ENCODE peak calls at places on chromosomes 16 and 17, in six cellular contexts. R is transverse colon, A is stomach, K is GM12878, O is A549, H is body of pancreas. V is an unnamed sample.

GRCh38 chr16:65500919-65501318 is 379.1 kb upstream of the CDH11 start:
- DNase-seq in K (no peak), A (no peak), H (no peak), R (no peak), O (no peak), V (no peak)

GRCh38 chr17:39261286-39261685 is 35.5 kb upstream of the STAC2 start:
- DNase-seq in R (no peak), A (no peak), O (peak; percentile 44), H (no peak), K (no peak), V (no peak)

GRCh38 chr17:75124041-75124818 is 7.3 kb downstream of the NT5C start:
- DNase-seq in O (peak; percentile 100), R (peak; percentile 95), K (no peak), A (peak; percentile 88), H (peak; percentile 54), V (peak; percentile 34)

GRCh38 chr16:15652293-15653001 is 2.4 kb downstream of the NDE1 start:
- DNase-seq in A (no peak), O (no peak), R (no peak), K (no peak), H (no peak), V (no peak)

GRCh38 chr17:73231363-73231762 is 30.3 kb downstream of the CPSF4L start:
- DNase-seq in K (no peak), R (peak; percentile 13), H (no peak), O (peak; percentile 23), A (no peak), V (no peak)

GRCh38 chr17:62967111-62967449 is 1.0 kb downstream of the TANC2 start:
- DNase-seq in R (no peak), K (no peak), O (no peak), H (no peak), A (no peak), V (no peak)

GRCh38 chr16:31149894-31150890 is at the start of gene PRSS36:
- DNase-seq in A (no peak), O (no peak), K (no peak), H (no peak), R (peak; percentile 35), V (no peak)

GRCh38 chr17:77254961-77255741 is 114.4 kb downstream of the SEC14L1 start:
- DNase-seq in R (no peak), K (no peak), A (peak; percentile 53), O (peak; percentile 87), H (peak; percentile 29), V (no peak)

GRCh38 chr17:6072611-6073010 is 2.4 kb downstream of the WSCD1 start:
- DNase-seq in O (no peak), R (no peak), A (no peak), K (no peak), H (no peak), V (no peak)

GRCh38 chr17:81712468-81713003 is 452 bp downstream of the SLC25A10 start:
- DNase-seq in A (peak; percentile 37), R (peak; percentile 46), K (no peak), O (peak; percentile 63), H (peak; percentile 58), V (peak; percentile 27)

GRCh38 chr16:11949527-11949926 is 7.7 kb upstream of the NPIPB2 start:
- DNase-seq in O (peak; percentile 62), R (peak; percentile 23), A (no peak), H (peak; percentile 47), K (no peak), V (peak; percentile 16)

GRCh38 chr16:54588026-54588425 is 301.4 kb upstream of the IRX3 start:
- DNase-seq in O (no peak), R (no peak), K (no peak), H (no peak), A (no peak), V (no peak)

GRCh38 chr16:54587176-54587515 is 300.6 kb upstream of the IRX3 start:
- DNase-seq in R (no peak), K (no peak), A (no peak), O (no peak), H (no peak), V (no peak)

GRCh38 chr16:54591816-54592246 is 305.2 kb upstream of the IRX3 start:
- DNase-seq in A (no peak), R (no peak), H (no peak), K (no peak), O (no peak), V (no peak)

GRCh38 chr16:54589326-54589725 is 302.7 kb upstream of the IRX3 start:
- DNase-seq in A (no peak), K (no peak), H (no peak), R (no peak), O (no peak), V (no peak)

DNA sequence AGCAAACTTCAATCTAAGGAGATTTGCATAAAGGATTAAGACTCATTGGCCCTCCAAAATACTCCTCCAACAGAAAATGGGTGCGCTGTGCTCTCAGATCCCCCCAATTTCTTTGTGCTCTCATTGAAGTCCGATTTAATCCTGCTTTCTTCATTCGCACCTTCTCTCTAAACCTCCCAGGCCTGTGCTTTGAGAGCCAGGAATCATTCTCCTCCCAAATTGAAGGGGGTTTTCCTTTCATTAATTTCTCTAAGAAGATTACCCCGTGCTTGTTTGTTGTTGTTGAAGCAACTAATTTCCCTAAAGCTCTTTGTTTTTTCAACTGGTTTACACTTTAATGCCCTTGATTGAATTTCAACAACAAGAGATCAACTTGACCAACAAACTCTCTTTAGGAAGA is 304.2 kb upstream of the IRX3 start:
- DNase-seq in O (no peak), H (no peak), R (no peak), K (no peak), A (no peak), V (no peak)
- H3K4me3 ChIP-seq in O (no peak overlapping the region), H (no peak overlapping the region), R (no peak overlapping the region), K (no peak overlapping the region), A (no peak overlapping the region), V (no peak overlapping the region)

GRCh38 chr17:40484973-40485530 is 16.4 kb downstream of the TNS4 start:
- DNase-seq in K (no peak), A (no peak), O (no peak), R (no peak), H (no peak), V (no peak)

GRCh38 chr17:40490289-40490853 is 11.1 kb downstream of the TNS4 start:
- DNase-seq in K (no peak), R (peak; percentile 58), A (no peak), H (peak; percentile 52), O (peak; percentile 76), V (peak; percentile 83)

GRCh38 chr17:40486513-40487370 is 14.7 kb downstream of the TNS4 start:
- DNase-seq in A (no peak), K (no peak), R (no peak), H (no peak), O (peak; percentile 35), V (no peak)

GRCh38 chr17:40485851-40486512 is 15.4 kb downstream of the TNS4 start:
- DNase-seq in K (no peak), O (peak; percentile 99), A (no peak), H (peak; percentile 49), R (no peak), V (peak; percentile 81)

DNA sequence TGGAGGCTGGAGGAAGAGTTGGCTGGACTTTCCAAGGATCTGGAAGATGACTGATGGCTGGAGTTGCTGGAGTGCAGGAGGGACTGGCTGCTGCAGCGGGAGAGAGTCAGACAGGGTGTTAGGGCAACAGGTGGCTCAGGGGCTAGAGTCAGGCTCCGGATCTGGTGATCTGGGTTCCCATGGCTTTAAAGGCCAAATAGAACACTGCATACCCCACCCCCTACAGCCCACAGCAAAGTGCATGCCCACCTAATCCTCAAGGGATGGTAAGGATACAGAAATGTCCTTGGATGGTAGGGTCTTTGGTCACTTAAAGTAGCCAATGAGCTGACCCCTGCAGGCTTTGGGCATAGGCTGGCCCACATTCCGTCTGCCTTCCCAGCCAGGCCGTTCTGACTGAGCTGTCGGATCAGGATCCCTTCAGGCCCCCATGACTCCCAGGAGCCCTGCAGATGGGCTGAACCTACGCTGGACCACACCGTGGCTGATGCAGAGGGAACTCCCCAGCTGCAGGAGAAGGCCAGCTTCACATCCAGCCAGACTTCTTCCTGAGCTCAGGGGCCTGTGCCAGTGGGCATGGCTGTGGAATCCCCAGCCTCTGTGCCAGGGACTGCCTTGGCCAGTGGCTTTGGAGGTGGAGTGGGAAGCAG is 13.9 kb downstream of the TNS4 start:
- DNase-seq in K (no peak), A (no peak), R (no peak), H (no peak), O (no peak), V (no peak)
- H3K27ac ChIP-seq in K (no peak overlapping the region), A (no peak overlapping the region), R (peak overlapping the region; percentile 73), H (no peak overlapping the region), O (peak overlapping the region; percentile 97), V (peak overlapping the region; percentile 74)

DNA sequence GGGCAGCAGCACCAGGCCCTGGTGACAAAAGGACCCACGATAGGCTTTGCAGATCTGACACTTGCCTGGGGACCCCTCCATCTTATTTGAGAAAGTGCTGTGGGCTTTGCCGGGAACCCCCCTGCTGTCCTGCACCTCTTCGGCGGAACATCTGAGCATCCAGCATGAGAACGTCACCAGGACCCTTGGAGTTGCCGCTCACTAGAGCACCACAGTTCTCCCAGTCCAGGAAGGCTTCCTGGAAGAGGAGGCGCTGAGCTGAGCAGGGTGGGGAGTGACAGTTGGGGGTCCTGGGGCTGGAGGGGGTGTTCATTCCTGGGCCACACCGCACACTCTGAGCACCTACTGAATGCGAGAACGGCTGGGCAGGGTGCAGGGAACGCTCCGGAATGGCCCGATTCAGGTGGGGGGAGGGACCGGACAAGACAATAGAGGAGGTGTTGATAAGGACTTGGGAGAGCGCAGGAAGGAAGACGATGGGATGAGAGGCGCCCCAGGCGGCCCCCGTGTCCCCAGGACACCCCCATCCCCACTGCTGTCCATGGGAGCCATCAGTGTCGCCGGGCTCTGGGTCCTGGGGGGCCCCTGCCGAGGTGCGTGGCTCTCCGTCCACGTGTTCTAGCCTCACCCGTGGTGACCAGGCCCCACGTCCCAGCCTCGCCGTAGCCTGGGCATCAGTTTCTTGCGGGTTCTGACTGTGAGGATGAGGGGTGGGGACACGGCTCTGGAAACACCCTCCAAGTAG is 24.8 kb upstream of the CACNA1H start:
- DNase-seq in H (no peak), O (no peak), K (no peak), A (no peak), R (no peak), V (no peak)
- TF ChIP-seq POLR2A in H (no peak), O (no peak), K (no peak), A (no peak), R (no peak), V (no peak)

DNA sequence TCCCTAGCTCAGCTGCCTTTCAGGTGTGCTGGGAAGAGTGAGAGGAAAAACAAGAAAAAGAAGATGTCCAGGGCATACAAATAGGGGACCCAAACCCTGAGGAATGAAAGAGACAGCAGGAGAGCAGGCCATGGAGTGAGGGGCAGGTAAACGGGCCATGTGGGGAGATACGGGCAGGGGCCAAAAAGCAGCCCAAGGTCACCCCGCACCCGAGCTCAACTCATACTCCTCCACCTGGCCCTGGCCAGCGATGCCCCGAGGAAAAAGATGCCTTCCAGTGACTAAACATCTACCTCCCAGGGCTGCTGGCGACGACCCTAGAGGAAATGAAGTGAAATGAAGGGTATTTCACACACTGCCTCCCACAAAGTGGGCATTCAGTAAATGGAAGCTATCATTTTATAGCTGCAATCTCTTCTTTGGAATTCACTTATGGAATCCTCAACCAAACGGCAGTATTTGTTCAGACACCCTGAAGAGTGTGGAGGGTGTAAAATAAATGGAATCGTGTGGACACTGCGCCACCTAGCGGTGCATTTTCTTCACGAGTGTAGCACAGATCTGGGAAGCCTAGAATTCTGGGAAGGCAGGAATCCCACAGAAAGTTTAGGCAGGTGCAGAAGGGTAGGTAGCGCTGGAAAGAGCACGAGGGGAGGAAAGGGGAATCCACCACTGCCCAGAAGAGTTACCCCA is 14.9 kb downstream of the ELAC2 start:
- DNase-seq in A (peak; percentile 84), O (peak; percentile 74), H (peak; percentile 72), K (no peak), R (peak; percentile 80), V (peak; percentile 68)
- H3K4me3 ChIP-seq in A (no peak overlapping the region), O (no peak overlapping the region), H (no peak overlapping the region), K (no peak overlapping the region), R (no peak overlapping the region), V (no peak overlapping the region)